ENCODE peak calls at places on chromosomes 7 and 10, in seven cellular contexts. L, X, R, M, E, G and D are unnamed samples.

GRCh38 chr7:32108651-32109050 is 38.4 kb upstream of the PDE1C start:
- DNase-seq in L (peak), X (no peak), R (no peak), M (no peak), E (no peak), G (no peak), D (no peak)

GRCh38 chr7:113731571-113731970 is 187.2 kb downstream of the PPP1R3A start:
- DNase-seq in L (no peak), X (no peak), R (peak), M (no peak), E (peak), G (no peak), D (no peak)

GRCh38 chr10:78009662-78010061 is 19.7 kb downstream of the POLR3A start:
- DNase-seq in L (no peak), X (no peak), R (no peak), M (no peak), E (no peak), G (no peak), D (no peak)

GRCh38 chr10:100913470-100913865 is 705 bp downstream of the SLF2 start:
- DNase-seq in L (no peak), X (no peak), R (no peak), M (peak), E (no peak), G (no peak), D (no peak)

GRCh38 chr7:1758417-1758858 is 88.4 kb downstream of the ELFN1 start:
- DNase-seq in L (peak), X (peak), R (peak), M (no peak), E (peak), G (no peak), D (no peak)

GRCh38 chr10:15320522-15321203 is 50.4 kb downstream of the FAM171A1 start:
- DNase-seq in L (no peak), X (no peak), R (peak), M (no peak), E (no peak), G (no peak), D (no peak)

GRCh38 chr7:126656165-126656564 is 596.6 kb downstream of the GRM8 start:
- DNase-seq in L (no peak), X (peak), R (no peak), M (no peak), E (no peak), G (no peak), D (no peak)

GRCh38 chr10:85611093-85611740 is 755.4 kb downstream of the GRID1 start:
- DNase-seq in L (no peak), X (no peak), R (no peak), M (no peak), E (no peak), G (no peak), D (no peak)

GRCh38 chr7:1548944-1549343 is 7.1 kb downstream of the TMEM184A start:
- DNase-seq in L (no peak), X (no peak), R (no peak), M (no peak), E (no peak), G (no peak), D (no peak)

GRCh38 chr10:103661951-103662405 is 168.5 kb downstream of the NEURL1 start:
- DNase-seq in L (no peak), X (no peak), R (peak), M (peak), E (no peak), G (no peak), D (no peak)

GRCh38 chr7:149172534-149172920 is 22.8 kb upstream of the ZNF282 start:
- DNase-seq in L (no peak), X (no peak), R (no peak), M (no peak), E (no peak), G (no peak), D (no peak)

GRCh38 chr10:100009283-100009792 is 409 bp downstream of the DNMBP start:
- DNase-seq in L (no peak), X (no peak), R (peak), M (peak), E (no peak), G (no peak), D (no peak)

GRCh38 chr10:21399392-21400015 is 126.0 kb downstream of the SKIDA1 start:
- DNase-seq in L (peak), X (no peak), R (peak), M (no peak), E (peak), G (no peak), D (no peak)

GRCh38 chr10:411597-411996 is 276.3 kb downstream of the ZMYND11 start:
- DNase-seq in L (no peak), X (no peak), R (no peak), M (no peak), E (no peak), G (no peak), D (no peak)

GRCh38 chr10:100637785-100638184 is 102.0 kb downstream of the HIF1AN start:
- DNase-seq in L (peak), X (peak), R (peak), M (no peak), E (no peak), G (no peak), D (no peak)

GRCh38 chr10:51879238-51879637 is 179.8 kb upstream of the CSTF2T start:
- DNase-seq in L (peak), X (no peak), R (peak), M (no peak), E (peak), G (no peak), D (peak)

GRCh38 chr10:125061557-125062243 is 98.7 kb downstream of the CTBP2 start:
- DNase-seq in L (no peak), X (no peak), R (no peak), M (peak), E (no peak), G (no peak), D (no peak)

GRCh38 chr7:129203050-129203741 is 14.8 kb downstream of the SMO start:
- DNase-seq in L (no peak), X (peak), R (no peak), M (no peak), E (no peak), G (no peak), D (no peak)

GRCh38 chr10:52653510-52653909 is 119.1 kb downstream of the MBL2 start:
- DNase-seq in L (no peak), X (no peak), R (no peak), M (no peak), E (no peak), G (no peak), D (no peak)

GRCh38 chr10:97234403-97234802 is 48.6 kb upstream of the SLIT1 start:
- DNase-seq in L (no peak), X (no peak), R (peak), M (peak), E (peak), G (no peak), D (no peak)

GRCh38 chr10:58727633-58728032 is 215.0 kb downstream of the BICC1 start:
- DNase-seq in L (no peak), X (no peak), R (no peak), M (no peak), E (no peak), G (no peak), D (no peak)

GRCh38 chr10:106537866-106538265 is 626.6 kb downstream of the SORCS1 start:
- DNase-seq in L (no peak), X (no peak), R (no peak), M (no peak), E (peak), G (no peak), D (no peak)

GRCh38 chr7:25900887-25901286 is 251.1 kb upstream of the NFE2L3 start:
- DNase-seq in L (no peak), X (no peak), R (no peak), M (no peak), E (no peak), G (no peak), D (no peak)

GRCh38 chr7:139897422-139898085 is 68.5 kb downstream of the TBXAS1 start:
- DNase-seq in L (no peak), X (no peak), R (no peak), M (no peak), E (no peak), G (no peak), D (no peak)

GRCh38 chr7:25763461-25763860 is 388.5 kb upstream of the NFE2L3 start:
- DNase-seq in L (no peak), X (no peak), R (no peak), M (no peak), E (no peak), G (no peak), D (no peak)

GRCh38 chr10:100697070-100697469 is 48.3 kb upstream of the PAX2 start:
- DNase-seq in L (peak), X (no peak), R (peak), M (no peak), E (peak), G (no peak), D (no peak)

GRCh38 chr10:79375321-79376077 is 28.2 kb downstream of the PPIF start:
- DNase-seq in L (peak), X (no peak), R (peak), M (no peak), E (no peak), G (no peak), D (no peak)

GRCh38 chr7:128231021-128231420 is 10.1 kb upstream of the LEP start:
- DNase-seq in L (no peak), X (no peak), R (no peak), M (no peak), E (no peak), G (no peak), D (no peak)

GRCh38 chr10:88994034-88994433 is 3.4 kb downstream of the FAS start:
- DNase-seq in L (peak), X (no peak), R (peak), M (no peak), E (no peak), G (no peak), D (peak)

GRCh38 chr10:4457597-4457996 is 368.4 kb upstream of the AKR1E2 start:
- DNase-seq in L (no peak), X (no peak), R (no peak), M (no peak), E (no peak), G (no peak), D (no peak)

GRCh38 chr7:111168182-111168581 is 77.3 kb downstream of the LRRN3 start:
- DNase-seq in L (peak), X (no peak), R (no peak), M (no peak), E (no peak), G (no peak), D (no peak)

GRCh38 chr7:73899731-73900142 is 38.8 kb downstream of the TMEM270 start:
- DNase-seq in L (peak), X (peak), R (peak), M (no peak), E (no peak), G (no peak), D (no peak)

GRCh38 chr10:1417574-1417973 is 319.8 kb downstream of the ADARB2 start:
- DNase-seq in L (no peak), X (no peak), R (no peak), M (no peak), E (no peak), G (no peak), D (no peak)